ENCODE peak calls at places on chromosomes 7 and 10, in ten cellular contexts. One of them, this sample, is unnamed.

GRCh38 chr10:99775850-99776249 is 6.6 kb upstream of the ABCC2 start:
- DNase-seq in NCI-H2029: no peak
- DNase-seq in Kasumi-1: no peak
- DNase-seq in right lobe of liver: no peak
- DNase-seq in activated naive CD8-positive, alpha-beta T cell treated with anti-CD3 and anti-CD28 coated beads, Interleukin-2, amount 50 U/mL, for 24 hours: no peak
- DNase-seq in NCI-H748 treated with DMSO at 0.1 percent for 48 hours: no peak
- DNase-seq in stimulated activated CD8-positive, alpha-beta memory T cell treated with anti-CD3 and anti-CD28 coated beads, Interleukin-15, amount 100 ng/mL, for 24 hours: no peak
- DNase-seq in CD8-positive, alpha-beta T cell: no peak
- DNase-seq in NCI-H1092 treated with DMSO at 0.1 percent for 48 hours: no peak
- DNase-seq in sciatic nerve: no peak
- DNase-seq in this sample: peak

GRCh38 chr10:131571845-131572244 is 260.3 kb upstream of the TCERG1L start:
- DNase-seq in CD8-positive, alpha-beta T cell: no peak
- DNase-seq in NCI-H1092 treated with DMSO at 0.1 percent for 48 hours: no peak
- DNase-seq in NCI-H748 treated with DMSO at 0.1 percent for 48 hours: no peak
- DNase-seq in Kasumi-1: no peak
- DNase-seq in activated naive CD8-positive, alpha-beta T cell treated with anti-CD3 and anti-CD28 coated beads, Interleukin-2, amount 50 U/mL, for 24 hours: no peak
- DNase-seq in NCI-H2029: no peak
- DNase-seq in right lobe of liver: no peak
- DNase-seq in stimulated activated CD8-positive, alpha-beta memory T cell treated with anti-CD3 and anti-CD28 coated beads, Interleukin-15, amount 100 ng/mL, for 24 hours: no peak
- DNase-seq in sciatic nerve: peak
- DNase-seq in this sample: no peak

GRCh38 chr7:37040330-37040729 is 316.0 kb upstream of the AOAH start:
- DNase-seq in activated naive CD8-positive, alpha-beta T cell treated with anti-CD3 and anti-CD28 coated beads, Interleukin-2, amount 50 U/mL, for 24 hours: no peak
- DNase-seq in CD8-positive, alpha-beta T cell: no peak
- DNase-seq in NCI-H1092 treated with DMSO at 0.1 percent for 48 hours: no peak
- DNase-seq in stimulated activated CD8-positive, alpha-beta memory T cell treated with anti-CD3 and anti-CD28 coated beads, Interleukin-15, amount 100 ng/mL, for 24 hours: no peak
- DNase-seq in Kasumi-1: no peak
- DNase-seq in right lobe of liver: no peak
- DNase-seq in NCI-H2029: no peak
- DNase-seq in NCI-H748 treated with DMSO at 0.1 percent for 48 hours: peak
- DNase-seq in sciatic nerve: no peak
- DNase-seq in this sample: no peak

GRCh38 chr7:135712796-135713195 is 15.2 kb downstream of the SLC13A4 start:
- DNase-seq in NCI-H1092 treated with DMSO at 0.1 percent for 48 hours: no peak
- DNase-seq in stimulated activated CD8-positive, alpha-beta memory T cell treated with anti-CD3 and anti-CD28 coated beads, Interleukin-15, amount 100 ng/mL, for 24 hours: no peak
- DNase-seq in NCI-H2029: no peak
- DNase-seq in Kasumi-1: no peak
- DNase-seq in sciatic nerve: no peak
- DNase-seq in CD8-positive, alpha-beta T cell: no peak
- DNase-seq in right lobe of liver: no peak
- DNase-seq in NCI-H748 treated with DMSO at 0.1 percent for 48 hours: no peak
- DNase-seq in activated naive CD8-positive, alpha-beta T cell treated with anti-CD3 and anti-CD28 coated beads, Interleukin-2, amount 50 U/mL, for 24 hours: no peak
- DNase-seq in this sample: no peak

GRCh38 chr7:118531566-118531965 is 307.1 kb downstream of the ANKRD7 start:
- DNase-seq in sciatic nerve: no peak
- DNase-seq in Kasumi-1: no peak
- DNase-seq in NCI-H1092 treated with DMSO at 0.1 percent for 48 hours: no peak
- DNase-seq in NCI-H748 treated with DMSO at 0.1 percent for 48 hours: no peak
- DNase-seq in activated naive CD8-positive, alpha-beta T cell treated with anti-CD3 and anti-CD28 coated beads, Interleukin-2, amount 50 U/mL, for 24 hours: no peak
- DNase-seq in stimulated activated CD8-positive, alpha-beta memory T cell treated with anti-CD3 and anti-CD28 coated beads, Interleukin-15, amount 100 ng/mL, for 24 hours: no peak
- DNase-seq in right lobe of liver: no peak
- DNase-seq in CD8-positive, alpha-beta T cell: no peak
- DNase-seq in NCI-H2029: no peak
- DNase-seq in this sample: no peak

GRCh38 chr7:13117103-13117502 is 429.7 kb downstream of the ARL4A start:
- DNase-seq in activated naive CD8-positive, alpha-beta T cell treated with anti-CD3 and anti-CD28 coated beads, Interleukin-2, amount 50 U/mL, for 24 hours: no peak
- DNase-seq in right lobe of liver: no peak
- DNase-seq in NCI-H748 treated with DMSO at 0.1 percent for 48 hours: no peak
- DNase-seq in NCI-H2029: no peak
- DNase-seq in stimulated activated CD8-positive, alpha-beta memory T cell treated with anti-CD3 and anti-CD28 coated beads, Interleukin-15, amount 100 ng/mL, for 24 hours: no peak
- DNase-seq in Kasumi-1: no peak
- DNase-seq in sciatic nerve: no peak
- DNase-seq in NCI-H1092 treated with DMSO at 0.1 percent for 48 hours: peak
- DNase-seq in CD8-positive, alpha-beta T cell: no peak
- DNase-seq in this sample: peak

GRCh38 chr10:109914966-109915365 is 8.3 kb downstream of the XPNPEP1 start:
- DNase-seq in activated naive CD8-positive, alpha-beta T cell treated with anti-CD3 and anti-CD28 coated beads, Interleukin-2, amount 50 U/mL, for 24 hours: no peak
- DNase-seq in NCI-H1092 treated with DMSO at 0.1 percent for 48 hours: no peak
- DNase-seq in Kasumi-1: peak
- DNase-seq in sciatic nerve: no peak
- DNase-seq in NCI-H748 treated with DMSO at 0.1 percent for 48 hours: no peak
- DNase-seq in right lobe of liver: no peak
- DNase-seq in NCI-H2029: no peak
- DNase-seq in stimulated activated CD8-positive, alpha-beta memory T cell treated with anti-CD3 and anti-CD28 coated beads, Interleukin-15, amount 100 ng/mL, for 24 hours: no peak
- DNase-seq in CD8-positive, alpha-beta T cell: peak
- DNase-seq in this sample: peak

GRCh38 chr7:157077986-157078644 is 60.6 kb upstream of the UBE3C start:
- DNase-seq in stimulated activated CD8-positive, alpha-beta memory T cell treated with anti-CD3 and anti-CD28 coated beads, Interleukin-15, amount 100 ng/mL, for 24 hours: no peak
- DNase-seq in activated naive CD8-positive, alpha-beta T cell treated with anti-CD3 and anti-CD28 coated beads, Interleukin-2, amount 50 U/mL, for 24 hours: no peak
- DNase-seq in Kasumi-1: no peak
- DNase-seq in NCI-H748 treated with DMSO at 0.1 percent for 48 hours: no peak
- DNase-seq in CD8-positive, alpha-beta T cell: no peak
- DNase-seq in sciatic nerve: no peak
- DNase-seq in NCI-H2029: no peak
- DNase-seq in right lobe of liver: no peak
- DNase-seq in NCI-H1092 treated with DMSO at 0.1 percent for 48 hours: no peak
- DNase-seq in this sample: peak

GRCh38 chr7:45682358-45682735 is 108.2 kb downstream of the ADCY1 start:
- DNase-seq in stimulated activated CD8-positive, alpha-beta memory T cell treated with anti-CD3 and anti-CD28 coated beads, Interleukin-15, amount 100 ng/mL, for 24 hours: no peak
- DNase-seq in Kasumi-1: no peak
- DNase-seq in activated naive CD8-positive, alpha-beta T cell treated with anti-CD3 and anti-CD28 coated beads, Interleukin-2, amount 50 U/mL, for 24 hours: no peak
- DNase-seq in sciatic nerve: no peak
- DNase-seq in right lobe of liver: no peak
- DNase-seq in CD8-positive, alpha-beta T cell: no peak
- DNase-seq in NCI-H2029: no peak
- DNase-seq in NCI-H1092 treated with DMSO at 0.1 percent for 48 hours: no peak
- DNase-seq in NCI-H748 treated with DMSO at 0.1 percent for 48 hours: no peak
- DNase-seq in this sample: no peak

GRCh38 chr7:50474382-50475155 is 24.4 kb upstream of the FIGNL1 start:
- DNase-seq in sciatic nerve: no peak
- DNase-seq in NCI-H748 treated with DMSO at 0.1 percent for 48 hours: no peak
- DNase-seq in activated naive CD8-positive, alpha-beta T cell treated with anti-CD3 and anti-CD28 coated beads, Interleukin-2, amount 50 U/mL, for 24 hours: no peak
- DNase-seq in Kasumi-1: no peak
- DNase-seq in NCI-H2029: no peak
- DNase-seq in right lobe of liver: no peak
- DNase-seq in NCI-H1092 treated with DMSO at 0.1 percent for 48 hours: no peak
- DNase-seq in stimulated activated CD8-positive, alpha-beta memory T cell treated with anti-CD3 and anti-CD28 coated beads, Interleukin-15, amount 100 ng/mL, for 24 hours: no peak
- DNase-seq in CD8-positive, alpha-beta T cell: no peak
- DNase-seq in this sample: no peak

GRCh38 chr10:112689327-112689726 is 242.3 kb downstream of the VTI1A start:
- DNase-seq in NCI-H2029: no peak
- DNase-seq in stimulated activated CD8-positive, alpha-beta memory T cell treated with anti-CD3 and anti-CD28 coated beads, Interleukin-15, amount 100 ng/mL, for 24 hours: no peak
- DNase-seq in activated naive CD8-positive, alpha-beta T cell treated with anti-CD3 and anti-CD28 coated beads, Interleukin-2, amount 50 U/mL, for 24 hours: no peak
- DNase-seq in right lobe of liver: peak
- DNase-seq in sciatic nerve: no peak
- DNase-seq in CD8-positive, alpha-beta T cell: no peak
- DNase-seq in Kasumi-1: peak
- DNase-seq in NCI-H748 treated with DMSO at 0.1 percent for 48 hours: no peak
- DNase-seq in NCI-H1092 treated with DMSO at 0.1 percent for 48 hours: no peak
- DNase-seq in this sample: peak

GRCh38 chr7:41156268-41156667 is 546.6 kb downstream of the INHBA start:
- DNase-seq in activated naive CD8-positive, alpha-beta T cell treated with anti-CD3 and anti-CD28 coated beads, Interleukin-2, amount 50 U/mL, for 24 hours: no peak
- DNase-seq in NCI-H748 treated with DMSO at 0.1 percent for 48 hours: no peak
- DNase-seq in stimulated activated CD8-positive, alpha-beta memory T cell treated with anti-CD3 and anti-CD28 coated beads, Interleukin-15, amount 100 ng/mL, for 24 hours: no peak
- DNase-seq in sciatic nerve: no peak
- DNase-seq in Kasumi-1: no peak
- DNase-seq in CD8-positive, alpha-beta T cell: no peak
- DNase-seq in NCI-H2029: no peak
- DNase-seq in NCI-H1092 treated with DMSO at 0.1 percent for 48 hours: no peak
- DNase-seq in right lobe of liver: no peak
- DNase-seq in this sample: peak